ENCODE peak calls at places on chromosomes 5 and 9, in four cellular contexts. S is astrocyte of the spinal cord, G is body of pancreas, X is A549. W is an unnamed sample.

GRCh38 chr5:16446993-16447392 is 18.6 kb downstream of the ZNF622 start:
- DNase-seq in X (no peak), S (no peak), G (no peak), W (no peak)

GRCh38 chr5:38424237-38425080 is 132.0 kb downstream of the LIFR start:
- DNase-seq in X (no peak), G (no peak), S (no peak), W (no peak)

GRCh38 chr9:132210472-132211145 is 48.8 kb downstream of the NTNG2 start:
- DNase-seq in X (no peak), G (no peak), S (no peak), W (no peak)

GRCh38 chr5:93604119-93604963 is 21.3 kb downstream of the NR2F1 start:
- DNase-seq in X (no peak), G (no peak), S (peak; percentile 76), W (peak; percentile 54)

GRCh38 chr5:158498959-158499679 is 600.6 kb downstream of the EBF1 start:
- DNase-seq in G (no peak), X (no peak), S (no peak), W (no peak)

GRCh38 chr5:54644226-54644625 is 126.7 kb downstream of the SNX18 start:
- DNase-seq in S (peak; percentile 79), G (no peak), X (no peak), W (peak; percentile 80)

GRCh38 chr5:153952893-153953292 is 85.8 kb downstream of the FAM114A2 start:
- DNase-seq in S (no peak), X (no peak), G (no peak), W (peak; percentile 7)

GRCh38 chr9:33415152-33416038 is 13.0 kb upstream of the AQP7 start:
- DNase-seq in G (peak; percentile 90), X (peak; percentile 89), S (peak; percentile 18), W (peak; percentile 52)

GRCh38 chr5:135741040-135741439 is 93.4 kb upstream of the SLC25A48 start:
- DNase-seq in X (no peak), S (no peak), G (no peak), W (no peak)

GRCh38 chr5:172733179-172733973 is 37.6 kb downstream of the DUSP1 start:
- DNase-seq in S (peak; percentile 96), X (no peak), G (peak; percentile 49), W (peak; percentile 99)

GRCh38 chr9:96172797-96173196 is 129.2 kb downstream of the HSD17B3 start:
- DNase-seq in G (no peak), X (no peak), S (no peak), W (no peak)

GRCh38 chr5:92544042-92544441 is 1037.0 kb downstream of the NR2F1-AS1 start:
- DNase-seq in X (no peak), S (peak; percentile 51), G (no peak), W (peak; percentile 49)

GRCh38 chr5:89711526-89711925 is 698.0 kb downstream of the CETN3 start:
- DNase-seq in G (no peak), X (no peak), S (no peak), W (no peak)

GRCh38 chr5:94173100-94173499 is 431.7 kb upstream of the POU5F2 start:
- DNase-seq in G (no peak), S (no peak), X (no peak), W (no peak)

GRCh38 chr9:92097997-92098482 is 17.2 kb downstream of the SPTLC1 start:
- DNase-seq in X (no peak), S (peak; percentile 87), G (peak; percentile 97), W (peak; percentile 66)

GRCh38 chr5:111635151-111635945 is 121.6 kb downstream of the NREP start:
- DNase-seq in S (no peak), G (no peak), X (no peak), W (peak; percentile 3)

GRCh38 chr5:13993926-13994325 is 49.4 kb upstream of the DNAH5 start:
- DNase-seq in S (no peak), X (no peak), G (no peak), W (no peak)

GRCh38 chr9:131235480-131235851 is 40.8 kb downstream of the FAM78A start:
- DNase-seq in G (no peak), S (no peak), X (no peak), W (no peak)

GRCh38 chr9:107288701-107289100 is 5.6 kb downstream of the RAD23B start:
- DNase-seq in X (no peak), G (no peak), S (no peak), W (no peak)

GRCh38 chr5:110414360-110414759 is 312.1 kb downstream of the TMEM232 start:
- DNase-seq in S (peak; percentile 44), G (no peak), X (no peak), W (peak; percentile 18)

GRCh38 chr5:152488869-152489268 is 83.8 kb upstream of the NMUR2 start:
- DNase-seq in G (no peak), S (no peak), X (no peak), W (no peak)

GRCh38 chr5:143235423-143235822 is 168.1 kb downstream of the NR3C1 start:
- DNase-seq in S (peak; percentile 44), X (no peak), G (no peak), W (no peak)

GRCh38 chr5:40834849-40835787 is at the start of gene RPL37:
- DNase-seq in X (peak; percentile 94), S (peak; percentile 97), G (peak; percentile 96), W (peak; percentile 98)

GRCh38 chr9:98144076-98144475 is 25.1 kb upstream of the TRIM14 start:
- DNase-seq in G (no peak), S (no peak), X (no peak), W (no peak)
- TF ChIP-seq CTCF in G (no peak), S (no peak), X (no peak), W (no peak)

DNA sequence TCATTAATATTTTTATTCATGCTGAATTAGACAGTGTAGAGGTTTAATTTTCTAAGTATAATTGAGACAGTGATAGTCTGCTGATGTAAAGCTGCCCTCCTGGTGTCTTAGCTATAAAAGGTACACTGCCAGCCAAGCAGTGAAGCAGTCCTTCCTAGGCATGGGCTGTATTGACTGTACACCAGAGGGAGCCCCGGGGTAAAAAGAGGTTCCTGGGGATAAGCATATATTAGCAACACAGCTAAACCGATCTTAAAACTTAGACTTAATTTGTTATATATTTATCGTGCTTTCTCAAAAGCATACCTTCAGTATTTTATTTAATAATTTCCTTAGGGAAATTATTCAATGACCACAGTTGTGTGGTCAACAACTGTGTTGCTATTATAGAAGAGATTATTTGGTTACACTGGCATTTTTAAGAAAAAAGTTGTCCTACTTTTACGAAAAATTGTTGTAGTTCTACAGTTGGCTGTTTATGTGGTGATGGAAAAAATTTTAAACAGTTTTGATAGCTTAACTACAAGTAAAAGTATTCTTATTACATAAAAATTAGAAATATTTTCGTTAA is 68.8 kb downstream of the ELL2 start:
- DNase-seq in G (peak; percentile 43), X (peak; percentile 41), S (peak; percentile 48), W (peak; percentile 66)
- TF ChIP-seq CTCF in G (peak; percentile 51), X (peak; percentile 65), S (peak; percentile 67), W (peak; percentile 57)

GRCh38 chr5:10229306-10230048 is 20.2 kb downstream of the ATPSCKMT start:
- DNase-seq in S (peak; percentile 95), G (no peak), X (no peak), W (peak; percentile 90)
- TF ChIP-seq CTCF in S (peak; percentile 42), G (no peak), X (no peak), W (peak; percentile 36)

GRCh38 chr9:114000063-114000454 is 78.0 kb downstream of the AMBP start:
- DNase-seq in X (no peak), S (no peak), G (no peak), W (no peak)

GRCh38 chr9:113998114-113998513 is 80.0 kb downstream of the AMBP start:
- DNase-seq in S (no peak), X (no peak), G (no peak), W (no peak)

GRCh38 chr9:113997610-113998009 is 80.5 kb downstream of the AMBP start:
- DNase-seq in G (no peak), S (no peak), X (no peak), W (no peak)

GRCh38 chr9:113999256-114000062 is 78.6 kb downstream of the AMBP start:
- DNase-seq in X (no peak), S (no peak), G (no peak), W (no peak)

GRCh38 chr9:113998529-113999255 is 79.4 kb downstream of the AMBP start:
- DNase-seq in X (peak; percentile 21), G (no peak), S (no peak), W (peak; percentile 10)
- TF ChIP-seq CTCF in X (peak; percentile 28), G (peak; percentile 7), S (peak; percentile 49), W (no peak)

GRCh38 chr5:77828445-77828844 is 52.3 kb upstream of the TBCA start:
- DNase-seq in G (no peak), X (no peak), S (no peak), W (no peak)
- TF ChIP-seq CTCF in G (no peak), X (no peak), S (no peak), W (peak; percentile 10)

GRCh38 chr9:109253637-109254284 is 67.1 kb downstream of the EPB41L4B start:
- DNase-seq in X (peak; percentile 49), G (peak; percentile 62), S (peak; percentile 77), W (peak; percentile 54)
- TF ChIP-seq CTCF in X (no peak), G (peak; percentile 38), S (no peak), W (peak; percentile 2)